ENCODE peak calls at places on chromosomes 7 and 10, in eight cellular contexts. P is T follicular helper cell; H is aorta; Q is stimulated activated naive B cell treated with anti-CD40 and anti-IgM and Interleukin-4, amounts not matched to agents 10 μg/mL and 1 μg/mL and 100 μg/mL, for 72 hours; K is GM20000; U is foreskin fibroblast; Z is activated CD4-positive, alpha-beta T cell treated with anti-CD3 and anti-CD28 coated beads, Interleukin-2, amount 10 ng/mL, durations not matched to agents 7 days and 5 days; L is PC-3. W is an unnamed sample.

GRCh38 chr10:94310369-94310768 is 52.4 kb downstream of the NOC3L start:
- DNase-seq in H (no peak), U (no peak), Z (no peak), Q (no peak), K (no peak), P (no peak), L (no peak), W (no peak)

GRCh38 chr10:75111906-75112703 is 649 bp downstream of the SAMD8 start:
- DNase-seq in U (peak), K (peak), H (peak), L (peak), Z (peak), Q (peak), P (peak), W (peak)

GRCh38 chr10:14153570-14154055 is 177.1 kb downstream of the FRMD4A start:
- DNase-seq in Z (no peak), P (no peak), H (no peak), Q (no peak), L (no peak), U (no peak), K (no peak), W (no peak)

GRCh38 chr10:14545827-14546226 is 215.1 kb upstream of the FRMD4A start:
- DNase-seq in H (no peak), Q (no peak), P (no peak), U (peak), L (peak), Z (no peak), K (no peak), W (peak)

GRCh38 chr7:85733163-85733915 is 546.5 kb upstream of the SEMA3D start:
- DNase-seq in H (no peak), Q (no peak), L (peak), Z (no peak), P (no peak), U (no peak), K (no peak), W (no peak)

GRCh38 chr10:124999433-125000365 is 57.8 kb downstream of the ZRANB1 start:
- DNase-seq in Z (no peak), P (no peak), H (peak), L (no peak), Q (no peak), K (peak), U (peak), W (no peak)

GRCh38 chr7:71444130-71444529 is 312.2 kb downstream of the GALNT17 start:
- DNase-seq in Z (no peak), U (no peak), K (no peak), P (no peak), Q (no peak), H (no peak), L (no peak), W (no peak)

GRCh38 chr10:12847361-12847975 is 154.0 kb downstream of the CCDC3 start:
- DNase-seq in U (no peak), L (no peak), H (no peak), P (no peak), Q (no peak), K (no peak), Z (no peak), W (peak)

GRCh38 chr7:151261534-151261933 is 13.0 kb upstream of the SMARCD3 start:
- DNase-seq in L (no peak), Z (no peak), K (no peak), U (no peak), Q (no peak), P (no peak), H (no peak), W (no peak)

GRCh38 chr10:56934515-56934914 is 573.5 kb upstream of the ZWINT start:
- DNase-seq in U (no peak), Q (no peak), P (no peak), K (no peak), Z (no peak), H (no peak), L (no peak), W (no peak)

GRCh38 chr10:19518632-19519031 is 297.6 kb upstream of the PLXDC2 start:
- DNase-seq in U (no peak), K (no peak), H (no peak), Z (no peak), L (no peak), P (no peak), Q (no peak), W (no peak)

GRCh38 chr7:127683776-127684681 is 32.0 kb downstream of the SND1 start:
- DNase-seq in K (peak), Q (peak), Z (no peak), L (no peak), H (no peak), P (no peak), U (no peak), W (no peak)

GRCh38 chr7:42642699-42643098 is 269.2 kb downstream of the C7orf25 start:
- DNase-seq in K (no peak), L (no peak), U (no peak), Q (no peak), P (no peak), H (no peak), Z (no peak), W (no peak)

GRCh38 chr7:124152859-124153692 is 120.2 kb upstream of the TMEM229A start:
- DNase-seq in H (no peak), Z (no peak), Q (no peak), P (no peak), L (peak), U (peak), K (peak), W (peak)

GRCh38 chr7:75642810-75643486 is 95.8 kb downstream of the HIP1 start:
- DNase-seq in H (peak), Q (peak), L (peak), Z (peak), U (peak), K (peak), P (peak), W (peak)

GRCh38 chr7:44935016-44935415 is 43.8 kb downstream of the MYO1G start:
- DNase-seq in K (no peak), Q (no peak), Z (no peak), H (no peak), P (no peak), U (no peak), L (no peak), W (no peak)

GRCh38 chr10:121459765-121460453 is 138.3 kb downstream of the FGFR2 start:
- DNase-seq in U (no peak), L (no peak), H (peak), Q (no peak), P (no peak), K (no peak), Z (no peak), W (no peak)

GRCh38 chr10:42780456-42780855 is 2.1 kb upstream of the BMS1 start:
- DNase-seq in Q (no peak), H (no peak), K (no peak), P (no peak), U (no peak), Z (no peak), L (no peak), W (no peak)

GRCh38 chr10:48589266-48589665 is 15.6 kb downstream of the ARHGAP22 start:
- DNase-seq in U (peak), K (no peak), P (no peak), Z (no peak), Q (no peak), H (no peak), L (no peak), W (no peak)